ENCODE peak calls at places on chromosome 7, in seven cellular contexts. K is H9, V is neuronal stem cell, Q is IMR-90, A is mesendoderm, G is trophoblast cell, O is H1. B is an unnamed sample.

GRCh38 chr7:69967699-69968450 is 369.6 kb downstream of the AUTS2 start:
- DNase-seq in Q (no peak), V (no peak), A (peak), G (no peak), O (no peak), K (peak), B (no peak)

GRCh38 chr7:100171087-100171681 is 2.8 kb upstream of the GAL3ST4 start:
- DNase-seq in G (no peak), O (peak), Q (no peak), V (peak), K (peak), A (peak), B (no peak)

GRCh38 chr7:71015260-71015900 is 116.6 kb upstream of the GALNT17 start:
- DNase-seq in A (peak), O (no peak), V (no peak), K (no peak), Q (no peak), G (no peak), B (no peak)

GRCh38 chr7:33873981-33874750 is 31.2 kb upstream of the BMPER start:
- DNase-seq in O (no peak), V (no peak), Q (peak), A (no peak), K (no peak), G (peak), B (peak)

GRCh38 chr7:27933691-27934565 is 194.0 kb downstream of the TAX1BP1 start:
- DNase-seq in A (peak), Q (no peak), V (no peak), G (no peak), O (no peak), K (no peak), B (peak)

GRCh38 chr7:132531562-132531961 is 44.7 kb downstream of the PLXNA4 start:
- DNase-seq in Q (no peak), V (no peak), O (no peak), K (no peak), G (no peak), A (no peak), B (no peak)

GRCh38 chr7:148182264-148182663 is 408.3 kb upstream of the C7orf33 start:
- DNase-seq in K (no peak), V (no peak), A (peak), O (no peak), G (peak), Q (no peak), B (no peak)

GRCh38 chr7:27705200-27705594 is 34.8 kb upstream of the TAX1BP1 start:
- DNase-seq in K (no peak), O (no peak), A (no peak), G (no peak), Q (no peak), V (no peak), B (no peak)

GRCh38 chr7:99860281-99861127 is 16.3 kb downstream of the OR2AE1 start:
- DNase-seq in Q (peak), A (no peak), O (no peak), K (no peak), G (peak), V (no peak), B (no peak)

GRCh38 chr7:54189330-54189729 is 352.8 kb upstream of the VSTM2A start:
- DNase-seq in V (no peak), G (no peak), A (peak), K (peak), O (no peak), Q (no peak), B (no peak)

GRCh38 chr7:140304071-140304799 is 94.1 kb downstream of the SLC37A3 start:
- DNase-seq in G (peak), O (no peak), A (peak), K (no peak), V (no peak), Q (peak), B (peak)

GRCh38 chr7:38315410-38315809 is 42.0 kb upstream of the TARP start:
- DNase-seq in K (no peak), O (no peak), G (peak), A (no peak), V (no peak), Q (no peak), B (no peak)
- H2BK120ac ChIP-seq in K (no peak), O (no peak), G (no peak), A (no peak), V (no peak), Q (no peak), B (no peak)

DNA sequence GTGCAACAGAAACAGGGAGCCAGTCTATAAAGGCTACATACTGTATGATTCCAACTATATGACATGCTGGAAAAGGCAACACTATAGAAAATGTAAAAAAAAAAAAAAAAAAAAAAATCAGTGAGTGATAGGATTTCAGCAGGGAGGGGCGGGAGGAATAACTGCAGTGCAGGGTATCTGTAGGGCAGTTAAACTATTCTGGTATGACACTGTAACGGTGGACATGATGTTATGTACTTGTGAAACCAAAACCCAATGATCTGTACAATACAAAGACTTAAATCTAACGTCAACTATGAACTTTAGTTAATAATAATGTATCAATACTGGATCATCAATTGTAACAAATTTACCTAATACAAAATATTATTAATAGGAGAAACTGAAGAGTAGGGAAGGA is 14.3 kb downstream of the WASL start:
- DNase-seq in A (no peak), O (no peak), G (no peak), Q (no peak), V (no peak), K (no peak), B (no peak)
- H2BK120ac ChIP-seq in A (no peak), O (no peak), G (no peak), Q (no peak), V (no peak), K (no peak), B (no peak)

DNA sequence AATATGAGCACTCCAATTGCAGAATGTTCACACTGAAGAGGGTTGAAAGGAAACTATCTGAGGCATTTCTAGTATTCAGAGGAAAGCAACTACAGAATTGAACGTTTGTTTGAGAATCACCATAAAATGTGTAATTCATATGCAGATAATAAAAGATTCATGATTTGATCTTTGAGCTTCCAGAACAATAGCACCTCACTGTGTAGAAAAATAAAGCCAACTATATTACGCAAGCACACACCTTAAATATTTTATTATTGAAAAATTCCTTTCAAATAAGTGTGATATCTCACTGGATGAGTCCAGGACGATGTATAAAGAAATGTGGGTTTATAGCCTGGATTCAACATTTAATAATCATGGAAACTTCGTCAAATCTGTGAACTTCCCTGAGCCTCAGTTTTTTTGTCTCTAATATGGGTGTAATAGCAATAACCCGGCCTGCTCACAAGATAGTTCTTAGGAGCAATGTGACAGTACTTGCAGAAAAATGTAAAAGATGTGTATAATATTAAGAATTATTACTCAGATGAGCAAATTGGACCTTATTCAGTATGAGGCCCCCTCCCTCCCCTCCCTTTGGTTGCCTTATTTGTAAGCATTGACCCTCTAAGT is 11.5 kb upstream of the CAV2 start:
- DNase-seq in K (no peak), V (no peak), G (no peak), O (no peak), Q (no peak), A (no peak), B (no peak)
- H2BK120ac ChIP-seq in K (no peak), V (no peak), G (no peak), O (no peak), Q (no peak), A (no peak), B (no peak)

GRCh38 chr7:31664890-31665289 is 22.1 kb upstream of the PPP1R17 start:
- DNase-seq in V (no peak), G (peak), Q (no peak), A (no peak), K (no peak), O (no peak), B (no peak)
- H2BK120ac ChIP-seq in V (no peak), G (no peak), Q (no peak), A (no peak), K (no peak), O (no peak), B (no peak)

GRCh38 chr7:46071601-46072000 is 150.5 kb upstream of the IGFBP3 start:
- DNase-seq in O (no peak), G (peak), V (no peak), A (no peak), Q (peak), K (no peak), B (no peak)
- H2BK120ac ChIP-seq in O (no peak), G (no peak), V (no peak), A (no peak), Q (no peak), K (no peak), B (no peak)

GRCh38 chr7:31099451-31100444 is 47.6 kb downstream of the ADCYAP1R1 start:
- DNase-seq in G (no peak), Q (no peak), O (no peak), A (no peak), K (peak), V (no peak), B (no peak)
- H2BK120ac ChIP-seq in G (no peak), Q (no peak), O (no peak), A (no peak), K (no peak), V (peak), B (no peak)

DNA sequence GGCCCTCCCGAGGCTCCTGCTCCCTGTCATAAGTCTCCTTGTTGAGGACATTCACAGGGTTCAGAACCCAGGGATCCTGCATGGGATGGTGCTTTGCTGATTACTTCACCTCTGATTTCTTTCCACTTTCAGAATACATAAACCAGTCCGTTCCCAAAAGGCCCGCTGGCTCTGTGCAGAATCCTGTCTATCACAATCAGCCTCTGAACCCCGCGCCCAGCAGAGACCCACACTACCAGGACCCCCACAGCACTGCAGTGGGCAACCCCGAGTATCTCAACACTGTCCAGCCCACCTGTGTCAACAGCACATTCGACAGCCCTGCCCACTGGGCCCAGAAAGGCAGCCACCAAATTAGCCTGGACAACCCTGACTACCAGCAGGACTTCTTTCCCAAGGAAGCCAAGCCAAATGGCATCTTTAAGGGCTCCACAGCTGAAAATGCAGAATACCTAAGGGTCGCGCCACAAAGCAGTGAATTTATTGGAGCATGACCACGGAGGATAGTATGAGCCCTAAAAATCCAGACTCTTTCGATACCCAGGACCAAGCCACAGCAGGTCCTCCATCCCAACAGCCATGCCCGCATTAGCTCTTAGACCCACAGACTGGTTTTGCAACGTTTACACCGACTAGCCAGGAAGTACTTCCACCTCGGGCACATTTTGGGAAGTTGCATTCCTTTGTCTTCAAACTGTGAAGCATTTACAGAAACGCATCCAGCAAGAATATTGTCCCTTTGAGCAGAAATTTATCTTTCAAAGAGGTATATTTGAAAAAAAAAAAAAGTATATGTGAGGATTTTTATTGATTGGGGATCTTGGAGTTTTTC is 159.8 kb upstream of the LANCL2 start:
- DNase-seq in O (peak), K (no peak), A (no peak), Q (no peak), V (no peak), G (peak), B (no peak)
- H2BK120ac ChIP-seq in O (no peak), K (no peak), A (no peak), Q (no peak), V (no peak), G (no peak), B (no peak)

B was measured in mesenchymal stem cell.